ENCODE peak calls at places on chromosomes 13 and 19, in six cellular contexts. E is fibroblast of the aortic adventitia, B is PC-9, L is heart right ventricle, Y is ELR, A is T-helper 17 cell. N is an unnamed sample.

GRCh38 chr19:8575467-8575997 is 1.7 kb downstream of the MYO1F start:
- DNase-seq in L (no peak), Y (peak), E (peak), A (peak), B (peak), N (no peak)

GRCh38 chr13:72255908-72256307 is 388.9 kb upstream of the DACH1 start:
- DNase-seq in A (no peak), E (no peak), Y (peak), B (peak), L (no peak), N (peak)

GRCh38 chr19:6271721-6272410 is 7.9 kb downstream of the MLLT1 start:
- DNase-seq in B (no peak), L (peak), E (peak), A (no peak), Y (peak), N (no peak)

GRCh38 chr19:18809149-18809978 is 18.3 kb upstream of the COMP start:
- DNase-seq in B (no peak), Y (peak), A (no peak), L (no peak), E (peak), N (no peak)

GRCh38 chr13:39350461-39350881 is 252.5 kb downstream of the LHFPL6 start:
- DNase-seq in Y (no peak), B (no peak), L (peak), A (no peak), E (peak), N (no peak)

GRCh38 chr13:44271915-44272341 is 101.7 kb upstream of the SERP2 start:
- DNase-seq in L (peak), A (no peak), Y (no peak), B (no peak), E (peak), N (no peak)

GRCh38 chr19:43466793-43467192 is 1.4 kb upstream of the LYPD3 start:
- DNase-seq in E (no peak), Y (no peak), B (no peak), L (no peak), A (no peak), N (no peak)

GRCh38 chr19:46637224-46637623 is 1.2 kb upstream of the GNG8 start:
- DNase-seq in A (no peak), Y (no peak), E (no peak), B (no peak), L (no peak), N (no peak)

GRCh38 chr19:19554074-19555023 is 16.3 kb downstream of the CILP2 start:
- DNase-seq in A (no peak), B (peak), E (peak), Y (peak), L (no peak), N (no peak)

GRCh38 chr13:32001392-32001768 is 30.2 kb upstream of the FRY start:
- DNase-seq in A (no peak), Y (peak), L (peak), E (peak), B (no peak), N (peak)

GRCh38 chr13:99829156-99829555 is 142.4 kb downstream of the ZIC5 start:
- DNase-seq in E (no peak), B (no peak), L (no peak), Y (no peak), A (no peak), N (no peak)

GRCh38 chr13:20369886-20370361 is 137.8 kb upstream of the GJB6 start:
- DNase-seq in E (no peak), A (no peak), L (no peak), Y (no peak), B (no peak), N (no peak)

GRCh38 chr19:53908933-53909415 is at the start of gene CACNG7:
- DNase-seq in B (no peak), L (no peak), E (peak), A (no peak), Y (no peak), N (no peak)

GRCh38 chr19:39405930-39406655 is 554 bp upstream of the ZFP36 start:
- DNase-seq in B (no peak), E (no peak), L (peak), A (peak), Y (no peak), N (no peak)

GRCh38 chr13:33524086-33524485 is 238.5 kb upstream of the STARD13 start:
- DNase-seq in Y (peak), B (no peak), E (peak), A (no peak), L (no peak), N (no peak)

GRCh38 chr19:4807188-4807587 is 15.7 kb downstream of the FEM1A start:
- DNase-seq in E (no peak), B (no peak), L (no peak), Y (no peak), A (no peak), N (no peak)

GRCh38 chr19:3282155-3282554 is 57.7 kb downstream of the CELF5 start:
- DNase-seq in B (no peak), E (no peak), A (no peak), L (no peak), Y (no peak), N (no peak)

GRCh38 chr19:43525836-43526771 is 897 bp downstream of the ETHE1 start:
- DNase-seq in A (no peak), B (peak), Y (peak), L (no peak), E (peak), N (no peak)

GRCh38 chr13:26425439-26426358 is 131.8 kb upstream of the WASF3 start:
- DNase-seq in E (peak), Y (no peak), A (no peak), L (peak), B (no peak), N (no peak)

GRCh38 chr13:44474122-44474910 is 100.7 kb downstream of the SERP2 start:
- DNase-seq in Y (peak), L (no peak), B (peak), E (peak), A (no peak), N (peak)

GRCh38 chr19:45526143-45526542 is 18.9 kb downstream of the VASP start:
- DNase-seq in A (no peak), L (peak), Y (peak), E (peak), B (peak), N (no peak)

GRCh38 chr19:57242821-57243220 is 2.4 kb downstream of the ZNF805 start:
- DNase-seq in E (no peak), B (no peak), L (no peak), Y (no peak), A (no peak), N (no peak)

GRCh38 chr13:40665061-40665753 is 1.2 kb downstream of the FOXO1 start:
- DNase-seq in E (no peak), A (no peak), L (peak), Y (peak), B (peak), N (no peak)

GRCh38 chr13:107124129-107124718 is 556.3 kb upstream of the ARGLU1 start:
- DNase-seq in A (no peak), L (no peak), B (no peak), Y (peak), E (peak), N (no peak)

GRCh38 chr13:41465215-41465907 is 8.0 kb downstream of the RGCC start:
- DNase-seq in L (peak), Y (peak), B (no peak), E (peak), A (peak), N (no peak)

GRCh38 chr13:53165201-53165600 is 136.6 kb downstream of the OLFM4 start:
- DNase-seq in Y (no peak), E (no peak), L (no peak), B (no peak), A (no peak), N (no peak)

GRCh38 chr13:51785592-51786424 is 18.2 kb downstream of the DHRS12 start:
- DNase-seq in L (peak), A (no peak), B (no peak), Y (peak), E (peak), N (no peak)

GRCh38 chr13:78607409-78608253 is 4.3 kb upstream of the POU4F1 start:
- DNase-seq in A (no peak), B (no peak), Y (no peak), E (no peak), L (no peak), N (no peak)

GRCh38 chr19:5623397-5624153 is 692 bp downstream of the SAFB start:
- DNase-seq in B (peak), A (no peak), Y (peak), L (peak), E (no peak), N (no peak)

GRCh38 chr19:52658595-52658994 is 20.4 kb upstream of the ZNF83 start:
- DNase-seq in A (no peak), L (no peak), B (no peak), E (no peak), Y (no peak), N (no peak)

GRCh38 chr13:39499580-39499979 is 103.4 kb downstream of the LHFPL6 start:
- DNase-seq in A (no peak), E (no peak), Y (no peak), B (no peak), L (no peak), N (no peak)

GRCh38 chr19:55552206-55552605 is 6.9 kb upstream of the SBK3 start:
- DNase-seq in L (no peak), E (no peak), A (no peak), B (no peak), Y (no peak), N (no peak)

GRCh38 chr19:32708457-32708856 is 11.1 kb upstream of the TDRD12 start:
- DNase-seq in Y (no peak), E (no peak), A (no peak), B (no peak), L (no peak), N (no peak)

GRCh38 chr19:1566392-1567115 is 1.6 kb downstream of the MEX3D start:
- DNase-seq in Y (peak), A (no peak), L (peak), E (peak), B (peak), N (no peak)

GRCh38 chr19:441213-441823 is 19.5 kb downstream of the SHC2 start:
- DNase-seq in L (no peak), B (no peak), A (no peak), Y (no peak), E (no peak), N (no peak)

GRCh38 chr19:13018037-13018914 is 23.0 kb downstream of the NFIX start:
- DNase-seq in E (peak), Y (no peak), L (peak), A (no peak), B (no peak), N (no peak)

GRCh38 chr13:34721631-34722144 is 220.4 kb upstream of the NBEA start:
- DNase-seq in Y (no peak), L (no peak), A (no peak), B (no peak), E (no peak), N (no peak)

GRCh38 chr19:46189971-46190335 is 39.6 kb upstream of the IGFL1 start:
- DNase-seq in E (no peak), A (no peak), B (no peak), Y (no peak), L (no peak), N (no peak)